ENCODE peak calls at places on chromosomes 3 and 15, in five cellular contexts. S is CD4-positive, CD25-positive, alpha-beta regulatory T cell; U is kidney; T is cardiac muscle cell; W is SK-N-SH. O is an unnamed sample.
A peak's percentile ranks its signal among the peaks of the same experiment; 100 is the strongest.

GRCh38 chr3:12316721-12317351 is 28.0 kb downstream of the PPARG start:
- DNase-seq in W (no peak), T (no peak), U (no peak), S (no peak), O (no peak)

GRCh38 chr3:189967254-189967865 is 153.3 kb downstream of the P3H2 start:
- DNase-seq in U (no peak), W (peak; percentile 48), S (no peak), T (peak; percentile 71), O (no peak)

GRCh38 chr3:66904816-66905543 is 93.1 kb upstream of the KBTBD8 start:
- DNase-seq in T (no peak), W (no peak), U (no peak), S (no peak), O (no peak)

GRCh38 chr15:56759450-56759845 is 26.1 kb upstream of the ZNF280D start:
- DNase-seq in S (no peak), W (no peak), T (peak; percentile 93), U (no peak), O (peak; percentile 18)

GRCh38 chr3:52843116-52843865 is 8.5 kb upstream of the MUSTN1 start:
- DNase-seq in S (no peak), W (no peak), U (peak; percentile 38), T (no peak), O (no peak)

GRCh38 chr15:51195459-51195858 is 100.8 kb upstream of the TNFAIP8L3 start:
- DNase-seq in T (peak; percentile 45), U (no peak), S (no peak), W (no peak), O (no peak)

GRCh38 chr15:31223478-31224350 is 102.9 kb upstream of the KLF13 start:
- DNase-seq in U (peak; percentile 80), W (no peak), S (no peak), T (no peak), O (no peak)

GRCh38 chr3:8445861-8446260 is 55.8 kb upstream of the LMCD1 start:
- DNase-seq in T (peak; percentile 97), U (no peak), S (no peak), W (no peak), O (peak; percentile 80)

GRCh38 chr3:160564205-160564922 is 1.0 kb downstream of the KPNA4 start:
- DNase-seq in T (peak; percentile 3), U (peak; percentile 80), S (no peak), W (no peak), O (no peak)

GRCh38 chr15:50137330-50137761 is 18.3 kb upstream of the ATP8B4 start:
- DNase-seq in W (no peak), S (no peak), U (no peak), T (peak; percentile 41), O (no peak)

GRCh38 chr15:50558012-50558411 is 11.5 kb upstream of the USP50 start:
- DNase-seq in T (no peak), W (no peak), U (no peak), S (no peak), O (no peak)

GRCh38 chr3:43584043-43584826 is 37.6 kb downstream of the ANO10 start:
- DNase-seq in T (no peak), U (no peak), W (no peak), S (no peak), O (no peak)

GRCh38 chr3:124281453-124282316 is 289.8 kb upstream of the ROPN1 start:
- DNase-seq in S (no peak), U (no peak), W (peak; percentile 47), T (peak; percentile 71), O (no peak)

GRCh38 chr3:84836961-84837360 is 121.8 kb upstream of the CADM2 start:
- DNase-seq in U (no peak), S (no peak), T (no peak), W (no peak), O (no peak)

GRCh38 chr15:75348034-75348562 is 1.3 kb downstream of the NEIL1 start:
- DNase-seq in S (no peak), U (peak; percentile 84), T (peak; percentile 13), W (peak; percentile 78), O (no peak)

GRCh38 chr15:56254270-56254669 is 10.6 kb upstream of the RFX7 start:
- DNase-seq in T (no peak), W (no peak), S (no peak), U (no peak), O (no peak)

GRCh38 chr3:50630916-50631315 is 14.0 kb downstream of the MAPKAPK3 start:
- DNase-seq in U (no peak), S (no peak), W (no peak), T (no peak), O (no peak)

GRCh38 chr3:177776656-177777055 is 579.4 kb upstream of the TBL1XR1 start:
- DNase-seq in U (no peak), S (no peak), T (peak; percentile 95), W (no peak), O (no peak)

GRCh38 chr3:111700054-111700453 is 104.9 kb upstream of the ZBED2 start:
- DNase-seq in U (no peak), S (no peak), W (no peak), T (no peak), O (no peak)

GRCh38 chr15:51144021-51144532 is 49.4 kb upstream of the TNFAIP8L3 start:
- DNase-seq in T (peak; percentile 90), U (no peak), S (no peak), W (no peak), O (no peak)

GRCh38 chr3:197397812-197398211 is 99.4 kb upstream of the DLG1 start:
- DNase-seq in U (no peak), S (no peak), W (peak; percentile 2), T (no peak), O (no peak)

GRCh38 chr3:63896332-63897034 is 15.7 kb downstream of the SCAANT1 start:
- DNase-seq in U (no peak), W (no peak), S (no peak), T (no peak), O (no peak)

GRCh38 chr3:39180183-39180545 is 12.2 kb downstream of the XIRP1 start:
- DNase-seq in S (no peak), T (no peak), U (no peak), W (no peak), O (no peak)

GRCh38 chr3:5300638-5301037 is 113.1 kb downstream of the EDEM1 start:
- DNase-seq in S (no peak), W (no peak), T (no peak), U (no peak), O (no peak)

GRCh38 chr3:181622365-181622764 is 89.4 kb upstream of the SOX2 start:
- DNase-seq in T (peak; percentile 14), W (no peak), U (no peak), S (no peak), O (no peak)

GRCh38 chr15:95663156-95663831 is 667.2 kb upstream of the NR2F2 start:
- DNase-seq in S (no peak), T (peak; percentile 18), W (no peak), U (no peak), O (no peak)

GRCh38 chr15:78216276-78217229 is 17.8 kb downstream of the ACSBG1 start:
- DNase-seq in W (no peak), S (no peak), U (peak; percentile 57), T (peak; percentile 18), O (no peak)

GRCh38 chr15:87608238-87609028 is 648.1 kb downstream of the NTRK3 start:
- DNase-seq in U (no peak), W (no peak), S (no peak), T (peak; percentile 39), O (no peak)

GRCh38 chr3:31278532-31278931 is 254.2 kb upstream of the STT3B start:
- DNase-seq in W (no peak), U (no peak), S (no peak), T (no peak), O (no peak)

GRCh38 chr15:23026218-23026617 is 13.2 kb downstream of the TUBGCP5 start:
- DNase-seq in W (no peak), U (no peak), S (no peak), T (no peak), O (no peak)

GRCh38 chr3:122928396-122929187 is 99.0 kb downstream of the SEMA5B start:
- DNase-seq in T (no peak), U (no peak), W (no peak), S (no peak), O (no peak)

GRCh38 chr3:109337393-109337792 is at the start of gene DPPA4:
- DNase-seq in S (no peak), T (no peak), W (no peak), U (no peak), O (no peak)

DNA sequence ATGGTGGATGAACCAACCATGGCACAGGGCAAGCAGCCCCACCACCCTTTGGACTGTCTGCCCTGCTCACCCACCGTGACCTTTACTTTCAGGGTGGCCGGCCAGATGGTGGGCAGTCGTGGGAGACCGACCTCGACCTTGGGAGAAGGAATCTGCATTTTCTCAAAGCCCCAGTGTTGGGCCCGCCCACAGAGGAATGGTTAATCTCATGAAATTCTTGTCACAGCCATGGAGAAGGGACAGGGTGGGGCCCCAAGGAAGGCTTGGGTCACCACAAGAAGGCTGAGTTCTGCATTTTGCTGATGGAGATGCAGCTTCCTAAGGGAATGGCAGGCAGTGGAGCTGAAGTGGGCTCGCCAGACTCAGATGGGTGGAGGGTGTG is 2.9 kb downstream of the PLXND1 start:
- DNase-seq in S (no peak), W (no peak), T (no peak), U (no peak), O (no peak)
- H3K4me3 ChIP-seq in S (no peak overlapping the region), W (no peak overlapping the region), T (no peak overlapping the region), U (peak overlapping the region; percentile 79), O (peak overlapping the region; percentile 84)

GRCh38 chr3:49460188-49460885 is 9.7 kb upstream of the DAG1 start:
- DNase-seq in T (no peak), W (no peak), S (no peak), U (no peak), O (no peak)
- H3K4me1 ChIP-seq in T (peaks cover 37% of the 10 kb centered on the region), W (peaks cover 8% of the 10 kb centered on the region), S (no peaks in the 10 kb centered on the region), U (peaks cover 19% of the 10 kb centered on the region), O (no peaks in the 10 kb centered on the region)

DNA sequence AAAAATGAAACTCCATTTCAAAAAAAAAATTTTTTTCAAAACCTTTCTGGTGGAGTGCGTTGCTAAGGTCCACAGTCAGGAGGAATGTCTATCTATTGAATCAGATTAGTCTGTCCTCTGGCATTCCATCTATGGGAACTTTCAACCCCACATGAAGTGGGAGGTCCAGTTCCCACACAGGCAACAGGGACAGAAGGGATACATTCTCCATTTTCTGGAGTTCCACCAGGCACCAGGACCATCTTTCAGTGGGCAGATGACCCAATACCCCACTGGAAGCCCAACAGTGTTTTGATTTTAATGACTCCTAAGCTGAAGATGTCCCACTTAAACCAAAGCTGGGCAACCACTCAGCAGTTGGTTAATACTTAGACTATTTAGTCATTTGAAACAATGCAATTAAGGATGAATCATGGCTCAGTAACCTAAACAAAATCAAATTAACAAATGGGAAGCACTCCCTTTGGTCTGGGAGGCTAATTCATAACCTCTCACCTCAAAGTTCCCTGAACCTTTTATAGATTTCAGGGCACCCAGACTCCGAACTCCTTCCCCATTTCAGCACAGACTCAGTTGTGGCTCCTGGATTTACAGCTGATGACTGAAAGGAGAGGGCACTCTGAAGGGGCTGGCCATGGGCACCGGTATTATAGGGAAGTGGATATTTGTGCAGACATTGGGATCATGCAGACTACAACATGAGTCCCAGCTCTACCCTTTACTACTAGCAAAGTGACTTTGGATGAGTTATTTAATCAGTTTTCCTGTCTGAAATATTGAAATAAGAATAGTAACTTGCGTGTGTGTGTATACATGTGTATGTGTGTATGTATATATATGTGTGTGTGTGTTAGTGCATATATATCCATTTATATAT is 264.3 kb upstream of the LRTM1 start:
- DNase-seq in S (no peak), T (peak; percentile 68), U (no peak), W (no peak), O (no peak)
- H3K27ac ChIP-seq in S (no peak overlapping the region), T (no peak overlapping the region), U (no peak overlapping the region), W (peak overlapping the region; percentile 62), O (no peak overlapping the region)

DNA sequence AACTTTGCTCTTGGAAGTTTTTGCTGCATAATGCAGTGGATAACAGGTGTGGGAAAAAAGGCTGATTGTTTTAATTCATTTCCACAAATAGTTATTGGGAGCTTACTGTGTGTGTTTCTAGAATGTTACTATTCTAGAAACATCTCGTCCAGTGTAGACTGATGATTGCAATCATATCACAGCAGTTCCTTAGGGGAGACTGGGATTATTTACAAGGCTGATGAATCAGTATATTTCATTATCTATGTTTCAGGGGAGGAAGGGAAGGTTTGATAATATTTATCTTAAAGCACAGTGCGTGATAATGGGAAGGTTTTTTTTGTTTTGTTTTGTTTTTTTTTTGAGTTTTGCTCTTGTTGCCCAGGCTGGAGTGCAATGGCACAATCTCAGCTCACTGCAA is 2.4 kb downstream of the USP13 start:
- DNase-seq in T (no peak), S (no peak), U (no peak), W (no peak), O (no peak)
- H3K4me3 ChIP-seq in T (peak overlapping the region; percentile 84), S (no peak overlapping the region), U (no peak overlapping the region), W (peak overlapping the region; percentile 95), O (no peak overlapping the region)

O was measured in ascending aorta.